ENCODE peak calls at places on chromosomes 6 and 20, in five cellular contexts. One of them, this sample, is unnamed.

GRCh38 chr20:39019805-39020325 is 57.7 kb downstream of the DHX35 start:
- DNase-seq in H9: no peak
- DNase-seq in DMS153: no peak
- DNase-seq in ovary: no peak
- DNase-seq in frontal cortex: no peak
- DNase-seq in this sample: peak; percentile 1

GRCh38 chr6:26576929-26577719 is 19.6 kb upstream of the ABT1 start:
- DNase-seq in H9: peak; percentile 79
- DNase-seq in DMS153: no peak
- DNase-seq in ovary: peak; percentile 71
- DNase-seq in frontal cortex: no peak
- DNase-seq in this sample: no peak

GRCh38 chr6:164085552-164086325 is 671.2 kb downstream of the QKI start:
- DNase-seq in H9: peak; percentile 51
- DNase-seq in DMS153: no peak
- DNase-seq in ovary: no peak
- DNase-seq in frontal cortex: peak; percentile 70
- DNase-seq in this sample: no peak

GRCh38 chr20:18055261-18055660 is 2.5 kb downstream of the OVOL2 start:
- DNase-seq in H9: peak; percentile 76
- DNase-seq in DMS153: no peak
- DNase-seq in ovary: no peak
- DNase-seq in frontal cortex: peak; percentile 23
- DNase-seq in this sample: no peak

GRCh38 chr20:23658336-23658735 is 20.6 kb upstream of the CST3 start:
- DNase-seq in H9: no peak
- DNase-seq in DMS153: no peak
- DNase-seq in ovary: no peak
- DNase-seq in frontal cortex: no peak
- DNase-seq in this sample: no peak

GRCh38 chr20:57008217-57008616 is 258.2 kb downstream of the BMP7 start:
- DNase-seq in H9: no peak
- DNase-seq in DMS153: no peak
- DNase-seq in ovary: no peak
- DNase-seq in frontal cortex: no peak
- DNase-seq in this sample: no peak

GRCh38 chr20:50226093-50226974 is 35.7 kb downstream of the CEBPB start:
- DNase-seq in H9: no peak
- DNase-seq in DMS153: no peak
- DNase-seq in ovary: peak; percentile 89
- DNase-seq in frontal cortex: no peak
- DNase-seq in this sample: no peak

GRCh38 chr6:30716879-30717128 is 277 bp downstream of the MDC1 start:
- DNase-seq in H9: no peak
- DNase-seq in DMS153: no peak
- DNase-seq in ovary: no peak
- DNase-seq in frontal cortex: no peak
- DNase-seq in this sample: no peak

GRCh38 chr6:3229566-3230274 is 2.3 kb upstream of the TUBB2B start:
- DNase-seq in H9: peak; percentile 80
- DNase-seq in DMS153: peak; percentile 19
- DNase-seq in ovary: no peak
- DNase-seq in frontal cortex: no peak
- DNase-seq in this sample: peak; percentile 70

GRCh38 chr6:153117986-153118886 is 12.8 kb downstream of the RGS17 start:
- DNase-seq in H9: no peak
- DNase-seq in DMS153: no peak
- DNase-seq in ovary: no peak
- DNase-seq in frontal cortex: no peak
- DNase-seq in this sample: no peak

GRCh38 chr6:2630891-2631458 is 119.7 kb downstream of the MYLK4 start:
- DNase-seq in H9: no peak
- DNase-seq in DMS153: no peak
- DNase-seq in ovary: no peak
- DNase-seq in frontal cortex: no peak
- DNase-seq in this sample: no peak

GRCh38 chr6:163679753-163680152 is 265.2 kb downstream of the QKI start:
- DNase-seq in H9: no peak
- DNase-seq in DMS153: no peak
- DNase-seq in ovary: no peak
- DNase-seq in frontal cortex: no peak
- DNase-seq in this sample: no peak

GRCh38 chr6:121515615-121516265 is 80.3 kb downstream of the GJA1 start:
- DNase-seq in H9: no peak
- DNase-seq in DMS153: no peak
- DNase-seq in ovary: no peak
- DNase-seq in frontal cortex: no peak
- DNase-seq in this sample: no peak

GRCh38 chr6:131080084-131080483 is 17.0 kb upstream of the EPB41L2 start:
- DNase-seq in H9: no peak
- DNase-seq in DMS153: no peak
- DNase-seq in ovary: no peak
- DNase-seq in frontal cortex: no peak
- DNase-seq in this sample: no peak

GRCh38 chr20:46215913-46216707 is 92.2 kb downstream of the CDH22 start:
- DNase-seq in H9: peak; percentile 91
- DNase-seq in DMS153: no peak
- DNase-seq in ovary: no peak
- DNase-seq in frontal cortex: no peak
- DNase-seq in this sample: no peak

GRCh38 chr6:157302761-157303160 is 20.6 kb downstream of the TMEM242 start:
- DNase-seq in H9: no peak
- DNase-seq in DMS153: no peak
- DNase-seq in ovary: no peak
- DNase-seq in frontal cortex: no peak
- DNase-seq in this sample: peak; percentile 43

GRCh38 chr6:69570126-69570525 is 226.7 kb downstream of the LMBRD1 start:
- DNase-seq in H9: no peak
- DNase-seq in DMS153: no peak
- DNase-seq in ovary: no peak
- DNase-seq in frontal cortex: no peak
- DNase-seq in this sample: no peak

GRCh38 chr20:43723194-43723593 is 3.6 kb downstream of the GTSF1L start:
- DNase-seq in H9: no peak
- DNase-seq in DMS153: no peak
- DNase-seq in ovary: no peak
- DNase-seq in frontal cortex: no peak
- DNase-seq in this sample: no peak

GRCh38 chr20:43191946-43192847 is 2.5 kb upstream of the PTPRT start:
- DNase-seq in H9: peak; percentile 80
- DNase-seq in DMS153: no peak
- DNase-seq in ovary: no peak
- DNase-seq in frontal cortex: peak; percentile 50
- DNase-seq in this sample: peak; percentile 73

GRCh38 chr20:23305098-23305497 is 45.5 kb upstream of the NXT1 start:
- DNase-seq in H9: no peak
- DNase-seq in DMS153: no peak
- DNase-seq in ovary: no peak
- DNase-seq in frontal cortex: no peak
- DNase-seq in this sample: no peak

GRCh38 chr6:109406196-109406595 is 23.9 kb upstream of the CD164 start:
- DNase-seq in H9: no peak
- DNase-seq in DMS153: no peak
- DNase-seq in ovary: no peak
- DNase-seq in frontal cortex: no peak
- DNase-seq in this sample: no peak

GRCh38 chr20:325889-326644 is 715 bp downstream of the SOX12 start:
- DNase-seq in H9: peak; percentile 69
- DNase-seq in DMS153: peak; percentile 39
- DNase-seq in ovary: peak; percentile 73
- DNase-seq in frontal cortex: peak; percentile 75
- DNase-seq in this sample: peak; percentile 50

GRCh38 chr20:50338479-50339195 is 148.0 kb downstream of the CEBPB start:
- DNase-seq in H9: peak; percentile 58
- DNase-seq in DMS153: no peak
- DNase-seq in ovary: no peak
- DNase-seq in frontal cortex: no peak
- DNase-seq in this sample: no peak

GRCh38 chr20:4729265-4729664 is 7.6 kb downstream of the PRND start:
- DNase-seq in H9: no peak
- DNase-seq in DMS153: no peak
- DNase-seq in ovary: no peak
- DNase-seq in frontal cortex: no peak
- DNase-seq in this sample: no peak

This sample was measured in NCI-H1105 treated with DMSO at 0.1 percent for 48 hours.